ENCODE peak calls at places on chromosomes 2 and 18, in ten cellular contexts. One of them, this sample, is unnamed.

GRCh38 chr18:44733069-44733753 is 52.5 kb downstream of the SETBP1 start:
- ATAC-seq in activated naive CD4-positive, alpha-beta T cell treated with anti-CD3 and anti-CD28 coated beads, Interleukin-2, amount 50 U/mL, for 72 hours: peak
- ATAC-seq in activated naive CD8-positive, alpha-beta T cell treated with anti-CD3 and anti-CD28 coated beads, Interleukin-2, amount 10 ng/mL, durations not matched to agents 7 days and 5 days: peak
- ATAC-seq in Right ventricle myocardium inferior: no peak
- ATAC-seq in upper lobe of right lung: peak
- ATAC-seq in PC-3: peak
- ATAC-seq in psoas muscle: peak
- ATAC-seq in activated CD4-positive, alpha-beta T cell treated with anti-CD3 and anti-CD28 coated beads for 36 hours: peak
- ATAC-seq in activated CD8-positive, alpha-beta T cell treated with anti-CD3 and anti-CD28 coated beads, Interleukin-2, amount 10 ng/mL, durations not matched to agents 7 days and 5 days: no peak
- ATAC-seq in central memory CD8-positive, alpha-beta T cell: no peak
- ATAC-seq in this sample: peak

GRCh38 chr18:34322365-34323289 is 97.9 kb upstream of the NOL4 start:
- ATAC-seq in Right ventricle myocardium inferior: no peak
- ATAC-seq in activated CD4-positive, alpha-beta T cell treated with anti-CD3 and anti-CD28 coated beads for 36 hours: no peak
- ATAC-seq in central memory CD8-positive, alpha-beta T cell: no peak
- ATAC-seq in PC-3: no peak
- ATAC-seq in psoas muscle: no peak
- ATAC-seq in activated CD8-positive, alpha-beta T cell treated with anti-CD3 and anti-CD28 coated beads, Interleukin-2, amount 10 ng/mL, durations not matched to agents 7 days and 5 days: no peak
- ATAC-seq in upper lobe of right lung: peak
- ATAC-seq in activated naive CD4-positive, alpha-beta T cell treated with anti-CD3 and anti-CD28 coated beads, Interleukin-2, amount 50 U/mL, for 72 hours: no peak
- ATAC-seq in activated naive CD8-positive, alpha-beta T cell treated with anti-CD3 and anti-CD28 coated beads, Interleukin-2, amount 10 ng/mL, durations not matched to agents 7 days and 5 days: no peak
- ATAC-seq in this sample: no peak

GRCh38 chr2:10332402-10333246 is 29.9 kb downstream of the HPCAL1 start:
- ATAC-seq in activated CD8-positive, alpha-beta T cell treated with anti-CD3 and anti-CD28 coated beads, Interleukin-2, amount 10 ng/mL, durations not matched to agents 7 days and 5 days: no peak
- ATAC-seq in Right ventricle myocardium inferior: peak
- ATAC-seq in PC-3: no peak
- ATAC-seq in central memory CD8-positive, alpha-beta T cell: no peak
- ATAC-seq in upper lobe of right lung: no peak
- ATAC-seq in activated naive CD4-positive, alpha-beta T cell treated with anti-CD3 and anti-CD28 coated beads, Interleukin-2, amount 50 U/mL, for 72 hours: peak
- ATAC-seq in activated naive CD8-positive, alpha-beta T cell treated with anti-CD3 and anti-CD28 coated beads, Interleukin-2, amount 10 ng/mL, durations not matched to agents 7 days and 5 days: no peak
- ATAC-seq in activated CD4-positive, alpha-beta T cell treated with anti-CD3 and anti-CD28 coated beads for 36 hours: peak
- ATAC-seq in psoas muscle: no peak
- ATAC-seq in this sample: no peak

GRCh38 chr18:78390985-78391384 is 588.6 kb upstream of the SALL3 start:
- ATAC-seq in upper lobe of right lung: peak
- ATAC-seq in Right ventricle myocardium inferior: no peak
- ATAC-seq in activated naive CD8-positive, alpha-beta T cell treated with anti-CD3 and anti-CD28 coated beads, Interleukin-2, amount 10 ng/mL, durations not matched to agents 7 days and 5 days: no peak
- ATAC-seq in activated CD8-positive, alpha-beta T cell treated with anti-CD3 and anti-CD28 coated beads, Interleukin-2, amount 10 ng/mL, durations not matched to agents 7 days and 5 days: no peak
- ATAC-seq in activated CD4-positive, alpha-beta T cell treated with anti-CD3 and anti-CD28 coated beads for 36 hours: no peak
- ATAC-seq in PC-3: no peak
- ATAC-seq in activated naive CD4-positive, alpha-beta T cell treated with anti-CD3 and anti-CD28 coated beads, Interleukin-2, amount 50 U/mL, for 72 hours: no peak
- ATAC-seq in central memory CD8-positive, alpha-beta T cell: no peak
- ATAC-seq in psoas muscle: no peak
- ATAC-seq in this sample: no peak

GRCh38 chr2:113124181-113124961 is 3.0 kb upstream of the IL1RN start:
- ATAC-seq in Right ventricle myocardium inferior: no peak
- ATAC-seq in activated CD4-positive, alpha-beta T cell treated with anti-CD3 and anti-CD28 coated beads for 36 hours: peak
- ATAC-seq in upper lobe of right lung: peak
- ATAC-seq in psoas muscle: peak
- ATAC-seq in PC-3: peak
- ATAC-seq in activated CD8-positive, alpha-beta T cell treated with anti-CD3 and anti-CD28 coated beads, Interleukin-2, amount 10 ng/mL, durations not matched to agents 7 days and 5 days: no peak
- ATAC-seq in central memory CD8-positive, alpha-beta T cell: no peak
- ATAC-seq in activated naive CD4-positive, alpha-beta T cell treated with anti-CD3 and anti-CD28 coated beads, Interleukin-2, amount 50 U/mL, for 72 hours: peak
- ATAC-seq in activated naive CD8-positive, alpha-beta T cell treated with anti-CD3 and anti-CD28 coated beads, Interleukin-2, amount 10 ng/mL, durations not matched to agents 7 days and 5 days: peak
- ATAC-seq in this sample: peak

GRCh38 chr2:118672055-118672454 is 175.4 kb downstream of the EN1 start:
- ATAC-seq in activated naive CD8-positive, alpha-beta T cell treated with anti-CD3 and anti-CD28 coated beads, Interleukin-2, amount 10 ng/mL, durations not matched to agents 7 days and 5 days: no peak
- ATAC-seq in activated naive CD4-positive, alpha-beta T cell treated with anti-CD3 and anti-CD28 coated beads, Interleukin-2, amount 50 U/mL, for 72 hours: no peak
- ATAC-seq in psoas muscle: no peak
- ATAC-seq in Right ventricle myocardium inferior: no peak
- ATAC-seq in upper lobe of right lung: no peak
- ATAC-seq in PC-3: no peak
- ATAC-seq in central memory CD8-positive, alpha-beta T cell: no peak
- ATAC-seq in activated CD8-positive, alpha-beta T cell treated with anti-CD3 and anti-CD28 coated beads, Interleukin-2, amount 10 ng/mL, durations not matched to agents 7 days and 5 days: no peak
- ATAC-seq in activated CD4-positive, alpha-beta T cell treated with anti-CD3 and anti-CD28 coated beads for 36 hours: no peak
- ATAC-seq in this sample: no peak

GRCh38 chr18:9627642-9628041 is 13.3 kb upstream of the PPP4R1 start:
- ATAC-seq in PC-3: no peak
- ATAC-seq in psoas muscle: no peak
- ATAC-seq in activated CD8-positive, alpha-beta T cell treated with anti-CD3 and anti-CD28 coated beads, Interleukin-2, amount 10 ng/mL, durations not matched to agents 7 days and 5 days: no peak
- ATAC-seq in Right ventricle myocardium inferior: no peak
- ATAC-seq in activated naive CD8-positive, alpha-beta T cell treated with anti-CD3 and anti-CD28 coated beads, Interleukin-2, amount 10 ng/mL, durations not matched to agents 7 days and 5 days: no peak
- ATAC-seq in activated CD4-positive, alpha-beta T cell treated with anti-CD3 and anti-CD28 coated beads for 36 hours: no peak
- ATAC-seq in activated naive CD4-positive, alpha-beta T cell treated with anti-CD3 and anti-CD28 coated beads, Interleukin-2, amount 50 U/mL, for 72 hours: no peak
- ATAC-seq in central memory CD8-positive, alpha-beta T cell: no peak
- ATAC-seq in upper lobe of right lung: no peak
- ATAC-seq in this sample: peak

GRCh38 chr18:13260114-13260926 is 41.8 kb downstream of the LDLRAD4 start:
- ATAC-seq in Right ventricle myocardium inferior: no peak
- ATAC-seq in psoas muscle: peak
- ATAC-seq in activated naive CD8-positive, alpha-beta T cell treated with anti-CD3 and anti-CD28 coated beads, Interleukin-2, amount 10 ng/mL, durations not matched to agents 7 days and 5 days: no peak
- ATAC-seq in upper lobe of right lung: peak
- ATAC-seq in central memory CD8-positive, alpha-beta T cell: no peak
- ATAC-seq in activated naive CD4-positive, alpha-beta T cell treated with anti-CD3 and anti-CD28 coated beads, Interleukin-2, amount 50 U/mL, for 72 hours: no peak
- ATAC-seq in activated CD8-positive, alpha-beta T cell treated with anti-CD3 and anti-CD28 coated beads, Interleukin-2, amount 10 ng/mL, durations not matched to agents 7 days and 5 days: no peak
- ATAC-seq in activated CD4-positive, alpha-beta T cell treated with anti-CD3 and anti-CD28 coated beads for 36 hours: peak
- ATAC-seq in PC-3: no peak
- ATAC-seq in this sample: peak

GRCh38 chr2:239252433-239253200 is 148.2 kb downstream of the HDAC4 start:
- ATAC-seq in activated naive CD4-positive, alpha-beta T cell treated with anti-CD3 and anti-CD28 coated beads, Interleukin-2, amount 50 U/mL, for 72 hours: peak
- ATAC-seq in activated CD8-positive, alpha-beta T cell treated with anti-CD3 and anti-CD28 coated beads, Interleukin-2, amount 10 ng/mL, durations not matched to agents 7 days and 5 days: no peak
- ATAC-seq in Right ventricle myocardium inferior: peak
- ATAC-seq in psoas muscle: peak
- ATAC-seq in activated CD4-positive, alpha-beta T cell treated with anti-CD3 and anti-CD28 coated beads for 36 hours: no peak
- ATAC-seq in upper lobe of right lung: peak
- ATAC-seq in PC-3: no peak
- ATAC-seq in activated naive CD8-positive, alpha-beta T cell treated with anti-CD3 and anti-CD28 coated beads, Interleukin-2, amount 10 ng/mL, durations not matched to agents 7 days and 5 days: no peak
- ATAC-seq in central memory CD8-positive, alpha-beta T cell: no peak
- ATAC-seq in this sample: no peak

GRCh38 chr2:23595601-23596251 is 210.7 kb downstream of the KLHL29 start:
- ATAC-seq in PC-3: no peak
- ATAC-seq in central memory CD8-positive, alpha-beta T cell: no peak
- ATAC-seq in psoas muscle: peak
- ATAC-seq in activated naive CD8-positive, alpha-beta T cell treated with anti-CD3 and anti-CD28 coated beads, Interleukin-2, amount 10 ng/mL, durations not matched to agents 7 days and 5 days: no peak
- ATAC-seq in Right ventricle myocardium inferior: peak
- ATAC-seq in activated naive CD4-positive, alpha-beta T cell treated with anti-CD3 and anti-CD28 coated beads, Interleukin-2, amount 50 U/mL, for 72 hours: no peak
- ATAC-seq in activated CD4-positive, alpha-beta T cell treated with anti-CD3 and anti-CD28 coated beads for 36 hours: no peak
- ATAC-seq in activated CD8-positive, alpha-beta T cell treated with anti-CD3 and anti-CD28 coated beads, Interleukin-2, amount 10 ng/mL, durations not matched to agents 7 days and 5 days: no peak
- ATAC-seq in upper lobe of right lung: peak
- ATAC-seq in this sample: peak

GRCh38 chr2:62826953-62827675 is 121.6 kb downstream of the EHBP1 start:
- ATAC-seq in upper lobe of right lung: no peak
- ATAC-seq in activated CD4-positive, alpha-beta T cell treated with anti-CD3 and anti-CD28 coated beads for 36 hours: no peak
- ATAC-seq in PC-3: no peak
- ATAC-seq in psoas muscle: no peak
- ATAC-seq in activated CD8-positive, alpha-beta T cell treated with anti-CD3 and anti-CD28 coated beads, Interleukin-2, amount 10 ng/mL, durations not matched to agents 7 days and 5 days: no peak
- ATAC-seq in activated naive CD4-positive, alpha-beta T cell treated with anti-CD3 and anti-CD28 coated beads, Interleukin-2, amount 50 U/mL, for 72 hours: no peak
- ATAC-seq in central memory CD8-positive, alpha-beta T cell: no peak
- ATAC-seq in activated naive CD8-positive, alpha-beta T cell treated with anti-CD3 and anti-CD28 coated beads, Interleukin-2, amount 10 ng/mL, durations not matched to agents 7 days and 5 days: no peak
- ATAC-seq in Right ventricle myocardium inferior: no peak
- ATAC-seq in this sample: no peak

GRCh38 chr2:53668624-53669026 is 99.0 kb upstream of the CHAC2 start:
- ATAC-seq in activated naive CD8-positive, alpha-beta T cell treated with anti-CD3 and anti-CD28 coated beads, Interleukin-2, amount 10 ng/mL, durations not matched to agents 7 days and 5 days: no peak
- ATAC-seq in activated naive CD4-positive, alpha-beta T cell treated with anti-CD3 and anti-CD28 coated beads, Interleukin-2, amount 50 U/mL, for 72 hours: no peak
- ATAC-seq in activated CD8-positive, alpha-beta T cell treated with anti-CD3 and anti-CD28 coated beads, Interleukin-2, amount 10 ng/mL, durations not matched to agents 7 days and 5 days: no peak
- ATAC-seq in upper lobe of right lung: no peak
- ATAC-seq in central memory CD8-positive, alpha-beta T cell: no peak
- ATAC-seq in Right ventricle myocardium inferior: no peak
- ATAC-seq in activated CD4-positive, alpha-beta T cell treated with anti-CD3 and anti-CD28 coated beads for 36 hours: no peak
- ATAC-seq in PC-3: no peak
- ATAC-seq in psoas muscle: no peak
- ATAC-seq in this sample: no peak

GRCh38 chr2:1153959-1154358 is 203.3 kb downstream of the SNTG2 start:
- ATAC-seq in activated CD4-positive, alpha-beta T cell treated with anti-CD3 and anti-CD28 coated beads for 36 hours: no peak
- ATAC-seq in PC-3: no peak
- ATAC-seq in upper lobe of right lung: peak
- ATAC-seq in activated naive CD4-positive, alpha-beta T cell treated with anti-CD3 and anti-CD28 coated beads, Interleukin-2, amount 50 U/mL, for 72 hours: no peak
- ATAC-seq in Right ventricle myocardium inferior: no peak
- ATAC-seq in activated CD8-positive, alpha-beta T cell treated with anti-CD3 and anti-CD28 coated beads, Interleukin-2, amount 10 ng/mL, durations not matched to agents 7 days and 5 days: no peak
- ATAC-seq in psoas muscle: no peak
- ATAC-seq in activated naive CD8-positive, alpha-beta T cell treated with anti-CD3 and anti-CD28 coated beads, Interleukin-2, amount 10 ng/mL, durations not matched to agents 7 days and 5 days: no peak
- ATAC-seq in central memory CD8-positive, alpha-beta T cell: no peak
- ATAC-seq in this sample: no peak

GRCh38 chr2:208541982-208542464 is 135.4 kb downstream of the PTH2R start:
- ATAC-seq in activated CD8-positive, alpha-beta T cell treated with anti-CD3 and anti-CD28 coated beads, Interleukin-2, amount 10 ng/mL, durations not matched to agents 7 days and 5 days: no peak
- ATAC-seq in activated naive CD4-positive, alpha-beta T cell treated with anti-CD3 and anti-CD28 coated beads, Interleukin-2, amount 50 U/mL, for 72 hours: no peak
- ATAC-seq in PC-3: no peak
- ATAC-seq in upper lobe of right lung: no peak
- ATAC-seq in activated naive CD8-positive, alpha-beta T cell treated with anti-CD3 and anti-CD28 coated beads, Interleukin-2, amount 10 ng/mL, durations not matched to agents 7 days and 5 days: no peak
- ATAC-seq in activated CD4-positive, alpha-beta T cell treated with anti-CD3 and anti-CD28 coated beads for 36 hours: no peak
- ATAC-seq in Right ventricle myocardium inferior: no peak
- ATAC-seq in central memory CD8-positive, alpha-beta T cell: no peak
- ATAC-seq in psoas muscle: no peak
- ATAC-seq in this sample: no peak

GRCh38 chr18:32669549-32670165 is 103.2 kb downstream of the KLHL14 start:
- ATAC-seq in activated CD8-positive, alpha-beta T cell treated with anti-CD3 and anti-CD28 coated beads, Interleukin-2, amount 10 ng/mL, durations not matched to agents 7 days and 5 days: no peak
- ATAC-seq in activated naive CD4-positive, alpha-beta T cell treated with anti-CD3 and anti-CD28 coated beads, Interleukin-2, amount 50 U/mL, for 72 hours: no peak
- ATAC-seq in central memory CD8-positive, alpha-beta T cell: no peak
- ATAC-seq in upper lobe of right lung: peak
- ATAC-seq in psoas muscle: no peak
- ATAC-seq in Right ventricle myocardium inferior: no peak
- ATAC-seq in activated CD4-positive, alpha-beta T cell treated with anti-CD3 and anti-CD28 coated beads for 36 hours: no peak
- ATAC-seq in activated naive CD8-positive, alpha-beta T cell treated with anti-CD3 and anti-CD28 coated beads, Interleukin-2, amount 10 ng/mL, durations not matched to agents 7 days and 5 days: no peak
- ATAC-seq in PC-3: no peak
- ATAC-seq in this sample: no peak

This sample was measured in esophagus mucosa.